ENCODE peak calls at places on chromosome 20, in nine cellular contexts. N, R, M, W, K, F, B, C and Q are unnamed samples.
A peak's percentile ranks its signal among the peaks of the same experiment; 100 is the strongest.

GRCh38 chr20:43916875-43917371 is 2.3 kb downstream of the TOX2 start:
- ATAC-seq in N (peak; percentile 73), R (no peak), M (no peak), W (no peak), K (peak; percentile 28), F (no peak), B (peak; percentile 41), C (peak; percentile 63), Q (peak; percentile 67)

GRCh38 chr20:1293641-1294379 is 27.7 kb downstream of the SNPH start:
- ATAC-seq in N (no peak), R (no peak), M (no peak), W (no peak), K (no peak), F (no peak), B (no peak), C (no peak), Q (no peak)

GRCh38 chr20:1415667-1416468 is 23.0 kb upstream of the FKBP1A start:
- ATAC-seq in N (no peak), R (peak; percentile 100), M (no peak), W (no peak), K (no peak), F (peak; percentile 58), B (peak; percentile 83), C (peak; percentile 79), Q (no peak)

GRCh38 chr20:46946796-46947195 is 52.2 kb downstream of the EYA2 start:
- ATAC-seq in N (no peak), R (no peak), M (no peak), W (no peak), K (no peak), F (no peak), B (no peak), C (no peak), Q (no peak)

GRCh38 chr20:49705358-49705757 is 8.3 kb downstream of the B4GALT5 start:
- ATAC-seq in N (peak; percentile 33), R (no peak), M (no peak), W (no peak), K (peak; percentile 63), F (no peak), B (peak; percentile 33), C (peak; percentile 53), Q (peak; percentile 72)

GRCh38 chr20:51424270-51425041 is 118.1 kb downstream of the NFATC2 start:
- ATAC-seq in N (peak; percentile 71), R (no peak), M (no peak), W (no peak), K (peak; percentile 53), F (no peak), B (peak; percentile 48), C (peak; percentile 65), Q (peak; percentile 82)

GRCh38 chr20:39144757-39145156 is 182.6 kb downstream of the DHX35 start:
- ATAC-seq in N (no peak), R (no peak), M (no peak), W (no peak), K (no peak), F (no peak), B (no peak), C (no peak), Q (no peak)

GRCh38 chr20:35791823-35792222 is 20.0 kb downstream of the PHF20 start:
- ATAC-seq in N (peak; percentile 69), R (peak; percentile 56), M (peak; percentile 36), W (no peak), K (no peak), F (peak; percentile 46), B (peak; percentile 27), C (peak; percentile 69), Q (no peak)

GRCh38 chr20:48789185-48789668 is 38.6 kb downstream of the PREX1 start:
- ATAC-seq in N (peak; percentile 72), R (no peak), M (no peak), W (no peak), K (peak; percentile 29), F (no peak), B (peak; percentile 75), C (peak; percentile 55), Q (peak; percentile 78)